ENCODE peak calls at places on chromosomes 16 and 17, in ten cellular contexts. R is right cardiac atrium; H is adrenal gland; E is CD8-positive, alpha-beta memory T cell; Y is fibroblast of the aortic adventitia; D is ascending aorta; M is heart left ventricle; L is prostate gland; S is OCI-LY7; U is NB4. A is an unnamed sample.

GRCh38 chr16:85248269-85248668 is 136.0 kb upstream of the CIBAR2 start:
- DNase-seq in R (no peak), H (no peak), E (no peak), Y (no peak), D (no peak), M (no peak), L (no peak), S (no peak), U (no peak), A (no peak)

GRCh38 chr17:77424585-77425344 is 284.0 kb downstream of the SEC14L1 start:
- DNase-seq in R (peak), H (peak), E (no peak), Y (peak), D (no peak), M (peak), L (no peak), S (peak), U (peak), A (no peak)

GRCh38 chr16:26263406-26263805 is 571.6 kb downstream of the HS3ST4 start:
- DNase-seq in R (no peak), H (no peak), E (no peak), Y (no peak), D (no peak), M (no peak), L (no peak), S (no peak), U (no peak), A (peak)

GRCh38 chr16:54446639-54447038 is 160.1 kb upstream of the IRX3 start:
- DNase-seq in R (peak), H (peak), E (no peak), Y (peak), D (no peak), M (peak), L (peak), S (no peak), U (peak), A (no peak)

GRCh38 chr16:13529193-13529982 is 390.6 kb upstream of the ERCC4 start:
- DNase-seq in R (no peak), H (no peak), E (no peak), Y (no peak), D (no peak), M (no peak), L (no peak), S (peak), U (no peak), A (no peak)

GRCh38 chr16:83615131-83615530 is 192.6 kb upstream of the HSBP1 start:
- DNase-seq in R (no peak), H (no peak), E (no peak), Y (no peak), D (no peak), M (no peak), L (no peak), S (no peak), U (no peak), A (no peak)

GRCh38 chr16:89621136-89621697 is 7.8 kb downstream of the DPEP1 start:
- DNase-seq in R (no peak), H (no peak), E (no peak), Y (no peak), D (no peak), M (no peak), L (no peak), S (no peak), U (no peak), A (no peak)

GRCh38 chr16:68077866-68078725 is 7.1 kb upstream of the NFATC3 start:
- DNase-seq in R (no peak), H (no peak), E (no peak), Y (no peak), D (no peak), M (no peak), L (no peak), S (no peak), U (peak), A (no peak)

GRCh38 chr17:52235416-52235960 is 77.0 kb upstream of the CA10 start:
- DNase-seq in R (no peak), H (no peak), E (no peak), Y (no peak), D (no peak), M (no peak), L (no peak), S (no peak), U (no peak), A (no peak)

GRCh38 chr16:50669741-50670140 is 11.4 kb downstream of the SNX20 start:
- DNase-seq in R (no peak), H (no peak), E (no peak), Y (no peak), D (no peak), M (no peak), L (no peak), S (no peak), U (no peak), A (no peak)

GRCh38 chr17:16977932-16978331 is 6.0 kb upstream of the TNFRSF13B start:
- DNase-seq in R (no peak), H (no peak), E (no peak), Y (no peak), D (no peak), M (no peak), L (no peak), S (no peak), U (no peak), A (no peak)

GRCh38 chr17:76238847-76239537 is 1.3 kb downstream of the RNF157 start:
- DNase-seq in R (no peak), H (no peak), E (no peak), Y (no peak), D (no peak), M (no peak), L (no peak), S (no peak), U (no peak), A (no peak)

GRCh38 chr17:65434251-65434650 is 127.2 kb downstream of the AXIN2 start:
- DNase-seq in R (no peak), H (no peak), E (no peak), Y (no peak), D (no peak), M (no peak), L (no peak), S (no peak), U (no peak), A (peak)

GRCh38 chr17:81858170-81858966 is 2.0 kb downstream of the P4HB start:
- DNase-seq in R (no peak), H (peak), E (no peak), Y (no peak), D (no peak), M (no peak), L (no peak), S (no peak), U (peak), A (peak)

GRCh38 chr17:20010099-20010863 is 1.1 kb downstream of the SPECC1 start:
- DNase-seq in R (peak), H (peak), E (no peak), Y (peak), D (no peak), M (no peak), L (peak), S (no peak), U (peak), A (no peak)

GRCh38 chr17:29138991-29139682 is 41.1 kb downstream of the MYO18A start:
- DNase-seq in R (peak), H (peak), E (no peak), Y (no peak), D (no peak), M (peak), L (no peak), S (peak), U (peak), A (peak)

GRCh38 chr16:12089492-12090161 is 113.1 kb downstream of the SNX29 start:
- DNase-seq in R (peak), H (peak), E (no peak), Y (peak), D (peak), M (no peak), L (no peak), S (peak), U (peak), A (no peak)

GRCh38 chr16:2983706-2984136 is 3.5 kb upstream of the PKMYT1 start:
- DNase-seq in R (peak), H (peak), E (peak), Y (peak), D (peak), M (peak), L (peak), S (peak), U (peak), A (no peak)

GRCh38 chr17:72183194-72183685 is 62.4 kb downstream of the SOX9 start:
- DNase-seq in R (no peak), H (no peak), E (no peak), Y (no peak), D (no peak), M (no peak), L (peak), S (no peak), U (no peak), A (no peak)

GRCh38 chr17:67386965-67387551 is 10.0 kb downstream of the PITPNC1 start:
- DNase-seq in R (peak), H (peak), E (peak), Y (peak), D (no peak), M (peak), L (no peak), S (peak), U (peak), A (peak)

GRCh38 chr17:20224379-20224778 is 215.2 kb downstream of the SPECC1 start:
- DNase-seq in R (no peak), H (no peak), E (no peak), Y (no peak), D (no peak), M (no peak), L (no peak), S (no peak), U (no peak), A (no peak)

GRCh38 chr16:88119881-88120280 is 168.6 kb downstream of the BANP start:
- DNase-seq in R (no peak), H (no peak), E (peak), Y (no peak), D (no peak), M (peak), L (no peak), S (no peak), U (no peak), A (no peak)

GRCh38 chr17:57935833-57936807 is 19.1 kb downstream of the CUEDC1 start:
- DNase-seq in R (peak), H (peak), E (no peak), Y (peak), D (no peak), M (no peak), L (no peak), S (no peak), U (peak), A (no peak)

GRCh38 chr17:78174332-78174869 is 6.0 kb downstream of the SYNGR2 start:
- DNase-seq in R (peak), H (peak), E (no peak), Y (no peak), D (peak), M (peak), L (peak), S (no peak), U (no peak), A (no peak)

GRCh38 chr17:78674156-78674555 is 97.0 kb upstream of the DNAH17 start:
- DNase-seq in R (no peak), H (no peak), E (no peak), Y (no peak), D (no peak), M (no peak), L (peak), S (no peak), U (no peak), A (no peak)

GRCh38 chr17:66302761-66303626 is 581 bp downstream of the PRKCA start:
- DNase-seq in R (peak), H (peak), E (peak), Y (peak), D (no peak), M (peak), L (peak), S (peak), U (peak), A (no peak)

GRCh38 chr17:2213291-2213960 is 90.2 kb downstream of the SMG6 start:
- DNase-seq in R (peak), H (peak), E (no peak), Y (peak), D (no peak), M (no peak), L (no peak), S (no peak), U (no peak), A (no peak)

GRCh38 chr17:29140631-29141483 is 39.3 kb downstream of the MYO18A start:
- DNase-seq in R (peak), H (no peak), E (peak), Y (peak), D (no peak), M (peak), L (no peak), S (peak), U (peak), A (peak)

DNA sequence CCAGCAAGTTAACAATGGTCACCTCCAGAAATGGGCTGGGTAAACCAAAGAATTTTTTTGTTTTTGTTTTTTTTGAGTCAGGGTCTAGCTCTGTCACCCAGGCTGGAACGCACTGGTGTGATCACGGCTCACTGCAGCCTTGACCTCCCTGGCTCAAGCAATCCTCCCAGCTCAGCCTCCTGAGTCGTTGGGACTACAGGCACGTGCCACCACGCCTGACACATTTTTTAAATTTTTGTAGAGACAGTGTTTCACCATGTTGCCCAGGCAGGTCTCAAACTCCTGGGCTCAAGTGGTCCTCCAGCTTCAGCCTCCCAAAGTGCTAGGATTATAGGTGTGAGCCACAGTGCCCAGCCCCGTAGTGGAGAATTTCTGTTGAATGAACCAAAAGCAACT is 1.7 kb downstream of the SPSB3 start:
- DNase-seq in R (no peak), H (peak), E (no peak), Y (no peak), D (no peak), M (peak), L (no peak), S (no peak), U (no peak), A (no peak)
- H3K4me3 ChIP-seq in R (no peak), H (no peak), E (no peak), Y (peak), D (peak), M (no peak), L (no peak), S (no peak), U (no peak), A (no peak)

GRCh38 chr16:81544261-81544660 is 99.7 kb downstream of the CMIP start:
- DNase-seq in R (no peak), H (no peak), E (no peak), Y (no peak), D (no peak), M (no peak), L (no peak), S (no peak), U (peak), A (no peak)
- H3K4me3 ChIP-seq in R (no peak), H (no peak), E (no peak), Y (no peak), D (no peak), M (no peak), L (no peak), S (no peak), U (peak), A (no peak)

GRCh38 chr17:40422990-40423611 is 5.4 kb upstream of the TOP2A start:
- DNase-seq in R (no peak), H (no peak), E (no peak), Y (no peak), D (no peak), M (no peak), L (no peak), S (no peak), U (peak), A (no peak)
- H3K4me3 ChIP-seq in R (no peak), H (no peak), E (no peak), Y (no peak), D (no peak), M (no peak), L (no peak), S (no peak), U (no peak), A (no peak)

GRCh38 chr16:80887062-80887461 is 82.7 kb upstream of the CDYL2 start:
- DNase-seq in R (no peak), H (no peak), E (no peak), Y (no peak), D (no peak), M (no peak), L (no peak), S (no peak), U (no peak), A (no peak)

GRCh38 chr16:80883816-80884215 is 79.4 kb upstream of the CDYL2 start:
- DNase-seq in R (no peak), H (no peak), E (no peak), Y (no peak), D (no peak), M (no peak), L (no peak), S (no peak), U (no peak), A (no peak)

DNA sequence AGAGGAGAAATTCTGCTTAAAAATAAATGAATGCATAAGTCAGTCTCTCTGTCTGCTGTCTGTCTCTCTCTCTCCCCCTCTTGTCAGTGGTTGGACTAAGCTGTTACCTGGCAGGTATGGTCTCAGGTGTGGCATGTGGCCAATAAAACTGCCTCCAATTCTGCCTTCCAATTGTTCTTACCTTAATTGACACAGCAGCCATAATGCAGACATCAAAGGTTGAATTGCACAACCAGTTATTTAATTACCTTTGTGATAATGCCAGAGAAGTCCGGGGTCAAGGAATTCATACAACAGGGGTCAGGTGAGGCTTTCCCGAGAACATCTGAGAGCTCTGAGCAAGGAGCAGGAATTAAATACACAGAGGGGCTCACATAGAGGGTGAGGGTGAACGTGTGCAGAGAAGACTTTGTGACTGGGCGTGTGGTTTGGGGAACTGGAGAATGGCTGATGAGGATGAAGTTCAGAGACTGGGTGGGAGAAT is 78.8 kb upstream of the CDYL2 start:
- DNase-seq in R (no peak), H (no peak), E (no peak), Y (no peak), D (no peak), M (no peak), L (peak), S (no peak), U (no peak), A (no peak)
- H3K4me3 ChIP-seq in R (no peak), H (no peak), E (no peak), Y (no peak), D (no peak), M (no peak), L (no peak), S (no peak), U (no peak), A (no peak)

DNA sequence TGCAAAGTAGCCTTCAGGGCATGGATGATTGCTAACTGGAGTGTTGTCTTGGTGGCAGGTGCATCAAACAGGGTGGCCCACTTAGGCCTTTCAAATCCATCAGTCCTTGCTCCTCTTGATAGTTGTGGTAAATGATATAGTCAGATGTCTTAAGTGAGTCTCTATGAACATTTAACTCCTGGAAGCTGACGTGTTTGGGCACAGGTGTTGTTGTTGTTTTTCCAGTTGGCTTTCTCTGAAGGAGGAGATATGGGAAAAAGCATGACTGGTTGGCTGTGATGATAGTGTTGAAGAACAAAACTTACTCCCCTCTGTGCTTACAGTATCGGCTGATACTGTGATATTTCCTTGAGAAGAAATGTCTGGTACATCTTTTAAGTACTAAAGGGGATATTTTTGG is 18.0 kb downstream of the TNRC6A start:
- DNase-seq in R (no peak), H (no peak), E (no peak), Y (no peak), D (no peak), M (no peak), L (no peak), S (no peak), U (no peak), A (no peak)
- H3K4me3 ChIP-seq in R (no peak), H (no peak), E (no peak), Y (no peak), D (peak), M (no peak), L (no peak), S (no peak), U (no peak), A (no peak)

DNA sequence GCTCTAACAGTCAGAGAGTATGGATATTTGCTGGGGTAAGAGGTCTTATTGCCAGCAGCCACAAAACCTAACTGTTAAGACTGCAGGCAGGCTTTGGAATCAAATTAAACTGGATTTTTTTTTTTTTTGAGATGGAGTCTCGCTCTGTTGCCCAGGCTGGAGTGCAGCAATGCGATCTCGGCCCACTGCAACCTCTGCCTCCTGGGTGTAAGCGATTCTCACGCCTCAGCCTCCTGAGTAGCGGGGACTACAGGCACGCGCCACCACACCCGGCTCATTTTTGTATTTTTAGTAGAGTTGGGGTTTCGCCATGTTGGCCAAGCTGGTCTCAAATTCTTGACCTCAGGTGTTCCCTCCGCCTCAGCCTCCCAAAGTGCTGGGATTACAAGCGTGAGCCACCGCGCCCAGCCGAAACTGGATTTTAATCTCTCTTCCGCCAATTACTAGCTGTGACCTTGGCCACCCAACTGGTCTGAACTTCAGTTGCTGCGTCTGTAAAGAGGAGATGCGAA is 889 bp downstream of the MRPL10 start:
- DNase-seq in R (no peak), H (peak), E (peak), Y (no peak), D (no peak), M (no peak), L (no peak), S (no peak), U (no peak), A (no peak)
- H3K4me3 ChIP-seq in R (peak), H (no peak), E (peak), Y (peak), D (peak), M (peak), L (peak), S (peak), U (peak), A (peak)

GRCh38 chr16:19062706-19063105 is 4.7 kb upstream of the COQ7 start:
- DNase-seq in R (no peak), H (no peak), E (no peak), Y (no peak), D (no peak), M (no peak), L (no peak), S (no peak), U (no peak), A (no peak)
- H3K4me3 ChIP-seq in R (no peak), H (no peak), E (no peak), Y (no peak), D (no peak), M (no peak), L (no peak), S (no peak), U (no peak), A (no peak)

A was measured in Jurkat, Clone E6-1.